ENCODE peak calls at places on chromosomes 2 and 18, in five cellular contexts. One of them, this sample, is unnamed.

GRCh38 chr2:19801367-19802087 is 100.3 kb downstream of the TTC32 start:
- DNase-seq in OCI-LY7: no peak
- DNase-seq in NCI-H146: no peak
- DNase-seq in pons: no peak
- DNase-seq in activated naive CD4-positive, alpha-beta T cell: no peak
- DNase-seq in this sample: no peak

GRCh38 chr2:10410001-10410671 is 38.0 kb downstream of the ODC1 start:
- DNase-seq in NCI-H146: no peak
- DNase-seq in pons: no peak
- DNase-seq in OCI-LY7: peak
- DNase-seq in activated naive CD4-positive, alpha-beta T cell: no peak
- DNase-seq in this sample: peak

GRCh38 chr18:46723856-46724415 is 32.9 kb downstream of the ST8SIA5 start:
- DNase-seq in activated naive CD4-positive, alpha-beta T cell: no peak
- DNase-seq in pons: no peak
- DNase-seq in OCI-LY7: no peak
- DNase-seq in NCI-H146: no peak
- DNase-seq in this sample: no peak

GRCh38 chr2:109644571-109645275 is 30.6 kb downstream of the SOWAHC start:
- DNase-seq in OCI-LY7: no peak
- DNase-seq in pons: peak
- DNase-seq in NCI-H146: no peak
- DNase-seq in activated naive CD4-positive, alpha-beta T cell: no peak
- DNase-seq in this sample: peak

GRCh38 chr2:210188190-210188589 is 17.0 kb upstream of the KANSL1L start:
- DNase-seq in OCI-LY7: no peak
- DNase-seq in activated naive CD4-positive, alpha-beta T cell: no peak
- DNase-seq in pons: no peak
- DNase-seq in NCI-H146: no peak
- DNase-seq in this sample: no peak

GRCh38 chr2:159790323-159790722 is 7.7 kb downstream of the CD302 start:
- DNase-seq in OCI-LY7: no peak
- DNase-seq in NCI-H146: no peak
- DNase-seq in activated naive CD4-positive, alpha-beta T cell: no peak
- DNase-seq in pons: no peak
- DNase-seq in this sample: no peak

GRCh38 chr18:24878289-24878688 is 417.9 kb downstream of the HRH4 start:
- DNase-seq in OCI-LY7: peak
- DNase-seq in NCI-H146: no peak
- DNase-seq in activated naive CD4-positive, alpha-beta T cell: no peak
- DNase-seq in pons: peak
- DNase-seq in this sample: peak

GRCh38 chr2:22078701-22079100 is 954.9 kb downstream of the TDRD15 start:
- DNase-seq in pons: no peak
- DNase-seq in NCI-H146: no peak
- DNase-seq in activated naive CD4-positive, alpha-beta T cell: no peak
- DNase-seq in OCI-LY7: no peak
- DNase-seq in this sample: no peak

GRCh38 chr2:217075225-217075802 is 215.4 kb upstream of the TNP1 start:
- DNase-seq in activated naive CD4-positive, alpha-beta T cell: no peak
- DNase-seq in pons: no peak
- DNase-seq in NCI-H146: no peak
- DNase-seq in OCI-LY7: no peak
- DNase-seq in this sample: no peak

GRCh38 chr2:134206573-134206972 is 47.3 kb upstream of the MGAT5 start:
- DNase-seq in OCI-LY7: no peak
- DNase-seq in NCI-H146: no peak
- DNase-seq in pons: no peak
- DNase-seq in activated naive CD4-positive, alpha-beta T cell: no peak
- DNase-seq in this sample: peak

GRCh38 chr18:80023173-80023572 is 11.1 kb upstream of the RBFA start:
- DNase-seq in NCI-H146: no peak
- DNase-seq in pons: no peak
- DNase-seq in OCI-LY7: peak
- DNase-seq in activated naive CD4-positive, alpha-beta T cell: no peak
- DNase-seq in this sample: peak

This sample was measured in OCI-M1.